ENCODE peak calls at places on chromosomes 12 and 14, in ten cellular contexts. One of them, this sample, is unnamed.

GRCh38 chr12:122917508-122918227 is 21.7 kb upstream of the VPS37B start:
- DNase-seq in AG08395: peak
- DNase-seq in central memory CD4-positive, alpha-beta T cell: no peak
- DNase-seq in A172: peak
- DNase-seq in prostate gland: peak
- DNase-seq in fibroblast of pulmonary artery: peak
- DNase-seq in NCI-H748 treated with DMSO at 0.1 percent for 48 hours: no peak
- DNase-seq in ELR: peak
- DNase-seq in activated CD4-positive, CD25-positive, alpha-beta regulatory T cell: no peak
- DNase-seq in CD8-positive, alpha-beta memory T cell: no peak
- DNase-seq in this sample: no peak

GRCh38 chr14:50225067-50225973 is 6.1 kb downstream of the SOS2 start:
- DNase-seq in AG08395: peak
- DNase-seq in central memory CD4-positive, alpha-beta T cell: no peak
- DNase-seq in A172: peak
- DNase-seq in prostate gland: no peak
- DNase-seq in fibroblast of pulmonary artery: peak
- DNase-seq in NCI-H748 treated with DMSO at 0.1 percent for 48 hours: no peak
- DNase-seq in ELR: peak
- DNase-seq in activated CD4-positive, CD25-positive, alpha-beta regulatory T cell: no peak
- DNase-seq in CD8-positive, alpha-beta memory T cell: no peak
- DNase-seq in this sample: no peak

GRCh38 chr12:52949413-52950331 is 754 bp downstream of the KRT18 start:
- DNase-seq in AG08395: no peak
- DNase-seq in central memory CD4-positive, alpha-beta T cell: no peak
- DNase-seq in A172: peak
- DNase-seq in prostate gland: peak
- DNase-seq in fibroblast of pulmonary artery: peak
- DNase-seq in NCI-H748 treated with DMSO at 0.1 percent for 48 hours: peak
- DNase-seq in ELR: peak
- DNase-seq in activated CD4-positive, CD25-positive, alpha-beta regulatory T cell: no peak
- DNase-seq in CD8-positive, alpha-beta memory T cell: no peak
- DNase-seq in this sample: no peak

GRCh38 chr14:31934767-31935266 is 142.3 kb upstream of the ARHGAP5 start:
- DNase-seq in AG08395: peak
- DNase-seq in central memory CD4-positive, alpha-beta T cell: peak
- DNase-seq in A172: peak
- DNase-seq in prostate gland: no peak
- DNase-seq in fibroblast of pulmonary artery: peak
- DNase-seq in NCI-H748 treated with DMSO at 0.1 percent for 48 hours: peak
- DNase-seq in ELR: peak
- DNase-seq in activated CD4-positive, CD25-positive, alpha-beta regulatory T cell: no peak
- DNase-seq in CD8-positive, alpha-beta memory T cell: no peak
- DNase-seq in this sample: no peak

GRCh38 chr12:21823581-21823980 is 49.1 kb upstream of the KCNJ8 start:
- DNase-seq in AG08395: no peak
- DNase-seq in central memory CD4-positive, alpha-beta T cell: no peak
- DNase-seq in A172: no peak
- DNase-seq in prostate gland: no peak
- DNase-seq in fibroblast of pulmonary artery: no peak
- DNase-seq in NCI-H748 treated with DMSO at 0.1 percent for 48 hours: no peak
- DNase-seq in ELR: no peak
- DNase-seq in activated CD4-positive, CD25-positive, alpha-beta regulatory T cell: no peak
- DNase-seq in CD8-positive, alpha-beta memory T cell: no peak
- DNase-seq in this sample: no peak

GRCh38 chr12:1612196-1612595 is 16.8 kb upstream of the WNT5B start:
- DNase-seq in AG08395: peak
- DNase-seq in central memory CD4-positive, alpha-beta T cell: no peak
- DNase-seq in A172: no peak
- DNase-seq in prostate gland: no peak
- DNase-seq in fibroblast of pulmonary artery: no peak
- DNase-seq in NCI-H748 treated with DMSO at 0.1 percent for 48 hours: no peak
- DNase-seq in ELR: no peak
- DNase-seq in activated CD4-positive, CD25-positive, alpha-beta regulatory T cell: no peak
- DNase-seq in CD8-positive, alpha-beta memory T cell: no peak
- DNase-seq in this sample: no peak

GRCh38 chr12:93785262-93786010 is 108.3 kb downstream of the CRADD start:
- DNase-seq in AG08395: peak
- DNase-seq in central memory CD4-positive, alpha-beta T cell: peak
- DNase-seq in A172: peak
- DNase-seq in prostate gland: peak
- DNase-seq in fibroblast of pulmonary artery: peak
- DNase-seq in NCI-H748 treated with DMSO at 0.1 percent for 48 hours: no peak
- DNase-seq in ELR: peak
- DNase-seq in activated CD4-positive, CD25-positive, alpha-beta regulatory T cell: peak
- DNase-seq in CD8-positive, alpha-beta memory T cell: no peak
- DNase-seq in this sample: peak

GRCh38 chr12:96063046-96063445 is 27.7 kb upstream of the LTA4H start:
- DNase-seq in AG08395: peak
- DNase-seq in central memory CD4-positive, alpha-beta T cell: no peak
- DNase-seq in A172: no peak
- DNase-seq in prostate gland: no peak
- DNase-seq in fibroblast of pulmonary artery: peak
- DNase-seq in NCI-H748 treated with DMSO at 0.1 percent for 48 hours: no peak
- DNase-seq in ELR: peak
- DNase-seq in activated CD4-positive, CD25-positive, alpha-beta regulatory T cell: no peak
- DNase-seq in CD8-positive, alpha-beta memory T cell: no peak
- DNase-seq in this sample: no peak

GRCh38 chr14:24071144-24071697 is at the start of gene CPNE6:
- DNase-seq in AG08395: no peak
- DNase-seq in central memory CD4-positive, alpha-beta T cell: no peak
- DNase-seq in A172: no peak
- DNase-seq in prostate gland: no peak
- DNase-seq in fibroblast of pulmonary artery: no peak
- DNase-seq in NCI-H748 treated with DMSO at 0.1 percent for 48 hours: no peak
- DNase-seq in ELR: no peak
- DNase-seq in activated CD4-positive, CD25-positive, alpha-beta regulatory T cell: no peak
- DNase-seq in CD8-positive, alpha-beta memory T cell: no peak
- DNase-seq in this sample: no peak